ENCODE peak calls at places on chromosomes 3 and 15, in four cellular contexts. R, P, F and Q are unnamed samples. For H3K79me2, the result is how much of the 10 kb centered on the place peaks cover.

GRCh38 chr3:17967111-17967510 is 224.7 kb upstream of the TBC1D5 start:
- DNase-seq in F (no peak), P (no peak), R (no peak), Q (no peak)

GRCh38 chr3:122497425-122497824 is 17.3 kb downstream of the KPNA1 start:
- DNase-seq in R (peak), P (no peak), F (no peak), Q (peak)

GRCh38 chr15:48178612-48178931 is 477 bp upstream of the MYEF2 start:
- DNase-seq in R (peak), F (no peak), P (no peak), Q (no peak)

GRCh38 chr3:51672083-51672475 is 1.0 kb downstream of the TEX264 start:
- DNase-seq in F (no peak), P (no peak), R (no peak), Q (no peak)

GRCh38 chr3:183635107-183635430 is 354 bp upstream of the KLHL24 start:
- DNase-seq in F (no peak), P (no peak), R (no peak), Q (no peak)

GRCh38 chr3:124903896-124904879 is 17.0 kb upstream of the ITGB5 start:
- DNase-seq in R (peak), P (no peak), F (no peak), Q (no peak)

GRCh38 chr15:61205427-61205826 is 23.7 kb downstream of the RORA start:
- DNase-seq in F (no peak), P (no peak), R (peak), Q (peak)

GRCh38 chr15:90599639-90600038 is 69.9 kb downstream of the CRTC3 start:
- DNase-seq in R (no peak), P (no peak), F (no peak), Q (no peak)

GRCh38 chr3:28317438-28318022 is 31.0 kb upstream of the ZCWPW2 start:
- DNase-seq in R (peak), F (no peak), P (no peak), Q (peak)

GRCh38 chr3:43919067-43919466 is 228.3 kb downstream of the ABHD5 start:
- DNase-seq in R (peak), F (no peak), P (no peak), Q (peak)

GRCh38 chr3:6781103-6781502 is 79.8 kb upstream of the GRM7 start:
- DNase-seq in P (peak), R (no peak), F (no peak), Q (peak)

GRCh38 chr15:33559207-33559890 is 248.6 kb downstream of the RYR3 start:
- DNase-seq in P (peak), F (no peak), R (no peak), Q (no peak)

GRCh38 chr3:141312359-141313090 is 55.8 kb upstream of the ZBTB38 start:
- DNase-seq in R (no peak), P (no peak), F (no peak), Q (no peak)

GRCh38 chr3:31861839-31862238 is 119.2 kb downstream of the OSBPL10 start:
- DNase-seq in P (no peak), R (no peak), F (no peak), Q (no peak)

GRCh38 chr3:186949281-186949982 is 19.1 kb downstream of the ST6GAL1 start:
- DNase-seq in R (peak), P (no peak), F (no peak), Q (peak)

GRCh38 chr15:25739687-25740121 is 123.4 kb downstream of the ATP10A start:
- DNase-seq in R (peak), F (peak), P (peak), Q (peak)

GRCh38 chr15:29270169-29270955 is 740 bp upstream of the NSMCE3 start:
- DNase-seq in R (peak), P (no peak), F (no peak), Q (peak)

GRCh38 chr3:129315386-129315991 is 36.8 kb downstream of the HMCES start:
- DNase-seq in P (no peak), R (peak), F (no peak), Q (no peak)

GRCh38 chr15:62360286-62360685 is 195.2 kb upstream of the C2CD4B start:
- DNase-seq in P (no peak), F (no peak), R (no peak), Q (no peak)

GRCh38 chr15:64611085-64611484 is 150.7 kb downstream of the ZNF609 start:
- DNase-seq in R (no peak), F (no peak), P (no peak), Q (no peak)

GRCh38 chr15:25171856-25172687 is 217.3 kb downstream of the SNRPN start:
- DNase-seq in P (peak), R (no peak), F (no peak), Q (no peak)

GRCh38 chr3:88000853-88001252 is 58.0 kb downstream of the CGGBP1 start:
- DNase-seq in F (no peak), R (no peak), P (peak), Q (no peak)

GRCh38 chr3:25904248-25904647 is 114.4 kb downstream of the OXSM start:
- DNase-seq in R (no peak), P (peak), F (no peak), Q (no peak)

GRCh38 chr3:143224731-143225130 is 105.2 kb downstream of the CHST2 start:
- DNase-seq in F (no peak), P (no peak), R (no peak), Q (no peak)

GRCh38 chr3:13073042-13073906 is at the start of gene IQSEC1:
- DNase-seq in R (peak), P (peak), F (no peak), Q (no peak)

GRCh38 chr3:194985031-194985578 is 285.9 kb downstream of the XXYLT1 start:
- DNase-seq in P (peak), R (peak), F (peak), Q (peak)

GRCh38 chr3:132659370-132660055 is at the start of gene ACAD11:
- DNase-seq in R (peak), F (no peak), P (peak), Q (peak)

GRCh38 chr15:52378746-52379394 is 83.3 kb upstream of the MYO5C start:
- DNase-seq in R (no peak), F (no peak), P (no peak), Q (no peak)

GRCh38 chr3:57518276-57518914 is 25.7 kb downstream of the DNAH12 start:
- DNase-seq in P (no peak), F (no peak), R (peak), Q (peak)

GRCh38 chr3:188720215-188720614 is 451.6 kb upstream of the TPRG1 start:
- DNase-seq in F (no peak), P (no peak), R (peak), Q (no peak)

GRCh38 chr15:74781673-74782595 is at the start of gene CSK:
- DNase-seq in F (no peak), R (peak), P (peak), Q (no peak)

GRCh38 chr3:139292192-139292591 is 51.6 kb upstream of the MRPS22 start:
- DNase-seq in P (no peak), F (no peak), R (peak), Q (no peak)

GRCh38 chr3:183699238-183699947 is 1.8 kb downstream of the YEATS2 start:
- DNase-seq in R (no peak), F (no peak), P (no peak), Q (no peak)

DNA sequence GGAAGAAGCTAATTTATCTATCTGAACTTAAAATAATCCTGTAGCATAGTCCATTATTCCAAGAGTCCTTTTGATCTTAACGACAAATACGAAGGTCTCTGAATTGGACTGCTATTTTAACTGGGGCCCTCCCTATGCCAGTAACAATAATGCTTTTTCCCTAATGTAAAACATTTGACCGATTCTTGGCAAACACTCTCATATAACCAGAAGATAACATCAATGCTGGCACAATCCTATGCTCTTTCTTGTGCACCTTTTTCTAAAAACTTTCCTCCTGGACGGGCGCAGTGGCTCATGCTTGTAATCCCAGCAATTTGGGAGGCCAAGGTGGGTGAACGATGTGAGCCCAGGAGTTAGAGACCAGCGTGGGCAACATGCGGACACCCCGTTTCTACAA is 3.9 kb downstream of the LRRFIP2 start:
- DNase-seq in P (no peak), F (no peak), R (no peak), Q (no peak)
- H3K79me2 ChIP-seq in P (under half), F (under half), R (half or more), Q (half or more)

GRCh38 chr3:65584913-65585312 is 453.8 kb downstream of the MAGI1 start:
- DNase-seq in P (no peak), F (no peak), R (no peak), Q (no peak)

GRCh38 chr3:65587650-65588439 is 450.9 kb downstream of the MAGI1 start:
- DNase-seq in P (no peak), F (no peak), R (no peak), Q (no peak)

GRCh38 chr3:65584002-65584401 is 454.7 kb downstream of the MAGI1 start:
- DNase-seq in F (no peak), R (no peak), P (no peak), Q (no peak)

GRCh38 chr3:65591313-65591712 is 447.4 kb downstream of the MAGI1 start:
- DNase-seq in P (no peak), F (no peak), R (no peak), Q (no peak)

DNA sequence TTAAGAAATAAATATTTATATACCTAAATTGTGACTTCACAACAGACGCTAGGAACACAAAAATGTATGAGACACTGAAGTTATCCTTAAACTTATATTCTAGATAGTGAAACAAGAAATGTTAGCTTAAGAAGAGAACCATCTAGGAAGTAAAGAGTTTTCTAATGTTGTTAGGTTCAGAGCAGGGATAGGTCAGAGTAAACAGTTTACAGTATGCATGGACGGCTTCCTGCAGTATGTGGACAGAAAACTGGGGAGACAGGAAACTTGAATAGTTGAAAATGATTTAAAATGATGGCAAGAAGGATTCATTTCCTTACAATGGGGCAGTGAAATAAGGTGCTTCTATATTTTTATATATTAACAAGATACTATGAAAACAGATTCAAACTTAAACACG is 449.8 kb downstream of the MAGI1 start:
- DNase-seq in P (no peak), F (no peak), R (no peak), Q (no peak)
- H3K79me2 ChIP-seq in P (under half), F (under half), R (half or more), Q (under half)

GRCh38 chr3:169186596-169186995 is 476.9 kb downstream of the MECOM start:
- DNase-seq in P (no peak), R (no peak), F (no peak), Q (no peak)
- H3K79me2 ChIP-seq in P (under half), R (under half), F (under half), Q (under half)

DNA sequence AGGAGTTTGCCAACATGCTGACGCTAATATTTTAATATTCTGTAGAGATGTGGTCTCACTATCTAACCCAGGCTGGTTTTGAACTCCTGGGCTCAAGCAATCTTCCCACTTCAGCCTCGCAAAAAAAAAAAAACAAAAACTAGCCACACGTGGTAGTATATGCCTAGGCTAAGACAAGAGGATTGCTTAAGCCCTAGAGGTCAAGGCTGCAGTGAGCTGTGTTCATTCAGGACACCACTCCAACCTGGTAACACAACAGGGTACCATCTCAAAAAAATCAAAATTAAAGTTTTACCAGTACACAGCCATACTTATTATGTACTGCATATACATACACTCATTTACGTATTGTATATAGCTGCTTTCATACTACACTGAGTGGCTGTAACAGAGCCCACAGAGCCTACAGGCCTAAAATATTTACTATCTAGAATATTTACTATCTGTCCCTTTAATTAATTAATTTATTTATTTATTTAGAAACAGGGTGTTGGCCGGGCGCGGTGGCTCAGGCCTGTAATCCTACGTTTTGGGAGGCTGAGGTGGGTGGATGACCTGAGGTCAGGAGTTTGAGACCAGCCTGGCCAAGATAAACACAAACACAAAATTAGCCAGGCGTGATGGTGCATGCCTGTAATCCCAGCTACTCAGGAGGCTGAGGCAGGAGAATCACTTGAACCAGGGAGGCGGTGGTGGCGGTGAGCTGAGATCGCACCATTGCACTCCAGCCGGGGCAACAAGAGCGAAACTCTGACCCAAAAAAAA is 23.2 kb downstream of the SMARCC1 start:
- DNase-seq in R (no peak), P (no peak), F (no peak), Q (no peak)
- H3K79me2 ChIP-seq in R (half or more), P (under half), F (under half), Q (half or more)

DNA sequence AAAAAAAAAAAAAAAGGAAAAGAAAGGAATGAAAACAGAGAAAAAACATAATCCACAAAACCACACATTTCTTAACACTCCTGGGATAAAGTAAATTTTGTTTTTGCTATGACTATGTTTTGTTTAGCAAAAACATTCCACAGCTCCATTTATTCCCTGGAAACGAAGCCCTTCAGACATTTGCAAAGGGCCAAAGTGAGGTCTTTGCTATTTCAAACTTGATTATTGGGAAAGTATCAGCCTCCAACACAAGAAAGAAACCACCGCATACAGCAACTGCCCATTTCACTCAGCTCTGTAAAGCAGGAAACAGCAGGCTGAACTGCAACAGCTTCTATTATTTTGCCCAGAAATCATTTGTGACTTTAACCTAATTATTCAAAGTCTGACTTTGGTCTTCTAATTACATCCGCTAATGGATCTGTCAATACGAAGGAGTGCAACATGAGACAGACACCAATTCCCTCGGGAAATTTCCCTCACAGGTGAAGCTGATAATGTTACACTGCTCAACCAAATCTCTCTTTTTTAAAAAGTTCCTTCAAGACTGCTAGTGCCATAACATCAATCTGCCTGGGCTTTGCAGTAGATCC is 72.1 kb downstream of the RFTN1 start:
- DNase-seq in R (peak), F (no peak), P (no peak), Q (peak)
- H3K79me2 ChIP-seq in R (half or more), F (under half), P (under half), Q (under half)

GRCh38 chr15:70087708-70088352 is 9.9 kb downstream of the TLE3 start:
- DNase-seq in R (no peak), P (no peak), F (no peak), Q (no peak)
- H3K79me2 ChIP-seq in R (half or more), P (under half), F (under half), Q (half or more)

GRCh38 chr3:37129871-37130270 is 44.5 kb downstream of the LRRFIP2 start:
- DNase-seq in P (no peak), R (peak), F (no peak), Q (no peak)
- H3K79me2 ChIP-seq in P (under half), R (half or more), F (under half), Q (half or more)

GRCh38 chr15:70704166-70704565 is 59.2 kb downstream of the UACA start:
- DNase-seq in P (no peak), F (no peak), R (no peak), Q (no peak)

GRCh38 chr15:70703483-70703882 is 59.9 kb downstream of the UACA start:
- DNase-seq in R (peak), P (no peak), F (no peak), Q (peak)

GRCh38 chr15:70703066-70703465 is 60.3 kb downstream of the UACA start:
- DNase-seq in R (no peak), P (no peak), F (no peak), Q (no peak)

GRCh38 chr15:70701891-70702568 is 61.3 kb downstream of the UACA start:
- DNase-seq in P (no peak), R (peak), F (no peak), Q (peak)

GRCh38 chr15:70702584-70702983 is 60.8 kb downstream of the UACA start:
- DNase-seq in P (no peak), F (no peak), R (no peak), Q (no peak)
- H3K79me2 ChIP-seq in P (under half), F (under half), R (half or more), Q (half or more)

GRCh38 chr15:39588531-39589192 is 7.8 kb downstream of the THBS1 start:
- DNase-seq in F (no peak), P (no peak), R (peak), Q (no peak)

GRCh38 chr15:39587291-39587909 is 6.5 kb downstream of the THBS1 start:
- DNase-seq in R (peak), P (no peak), F (no peak), Q (no peak)

GRCh38 chr15:39586387-39587171 is 5.7 kb downstream of the THBS1 start:
- DNase-seq in P (no peak), F (no peak), R (peak), Q (peak)

GRCh38 chr15:39589193-39589814 is 8.4 kb downstream of the THBS1 start:
- DNase-seq in R (peak), F (no peak), P (no peak), Q (no peak)

GRCh38 chr15:39587910-39588530 is 7.1 kb downstream of the THBS1 start:
- DNase-seq in P (no peak), F (no peak), R (peak), Q (no peak)
- H3K79me2 ChIP-seq in P (under half), F (under half), R (under half), Q (under half)

GRCh38 chr3:24185738-24186384 is 240.8 kb downstream of the NR1D2 start:
- DNase-seq in F (peak), R (peak), P (peak), Q (peak)

GRCh38 chr3:24180616-24181015 is 235.5 kb downstream of the NR1D2 start:
- DNase-seq in R (no peak), P (no peak), F (no peak), Q (no peak)

GRCh38 chr3:24181256-24181655 is 236.2 kb downstream of the NR1D2 start:
- DNase-seq in P (no peak), F (no peak), R (no peak), Q (no peak)

GRCh38 chr3:24184528-24185176 is 239.6 kb downstream of the NR1D2 start:
- DNase-seq in R (no peak), P (no peak), F (no peak), Q (no peak)

DNA sequence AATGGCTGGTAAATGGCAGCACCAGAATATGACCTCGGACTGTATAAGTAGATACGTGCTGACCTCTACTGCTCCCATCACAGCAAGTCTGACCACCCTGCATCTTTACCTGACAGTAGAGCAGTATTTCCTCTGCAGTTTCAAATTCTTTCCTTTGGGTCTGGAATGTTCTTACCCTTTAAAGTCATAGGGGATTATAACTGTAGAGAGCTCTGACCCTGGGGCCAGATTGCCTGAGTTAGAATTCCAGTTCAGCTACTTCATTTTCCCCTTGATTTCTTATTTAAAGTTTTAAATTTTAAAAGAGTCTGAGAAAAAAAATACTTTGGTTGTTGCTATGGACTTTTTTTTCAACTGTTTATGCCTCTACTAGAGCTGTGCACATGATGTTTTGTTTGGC is 237.7 kb downstream of the NR1D2 start:
- DNase-seq in R (no peak), F (no peak), P (no peak), Q (no peak)
- H3K79me2 ChIP-seq in R (under half), F (under half), P (under half), Q (under half)